ENCODE peak calls at places on chromosomes 5 and 9, in four cellular contexts. N, T, A and W are unnamed samples.

GRCh38 chr9:136204086-136204805 is 682 bp downstream of the LHX3 start:
- DNase-seq in T (no peak), N (no peak), A (no peak), W (no peak)

GRCh38 chr5:170603578-170604565 is 100.1 kb downstream of the KCNIP1 start:
- DNase-seq in N (peak; percentile 71), T (peak; percentile 18), A (peak; percentile 45), W (peak; percentile 51)

GRCh38 chr5:36741138-36741537 is 134.7 kb downstream of the SLC1A3 start:
- DNase-seq in A (no peak), N (no peak), T (no peak), W (no peak)

GRCh38 chr9:137025120-137025966 is 2.7 kb downstream of the ABCA2 start:
- DNase-seq in N (no peak), T (no peak), A (no peak), W (no peak)

GRCh38 chr9:22682536-22683392 is 236.1 kb downstream of the DMRTA1 start:
- DNase-seq in A (peak; percentile 54), N (no peak), T (peak; percentile 66), W (peak; percentile 69)

GRCh38 chr5:67528953-67529352 is 332.4 kb upstream of the CD180 start:
- DNase-seq in T (no peak), A (no peak), N (no peak), W (no peak)

GRCh38 chr9:82170871-82171270 is 182.3 kb downstream of the SPATA31D1 start:
- DNase-seq in A (no peak), T (no peak), N (no peak), W (peak; percentile 25)

GRCh38 chr9:68522954-68523353 is 17.7 kb downstream of the TMEM252 start:
- DNase-seq in N (no peak), A (no peak), T (no peak), W (no peak)

GRCh38 chr5:80204808-80205614 is 50.8 kb downstream of the SERINC5 start:
- DNase-seq in T (no peak), A (no peak), N (no peak), W (no peak)

GRCh38 chr5:78803386-78803785 is 154.8 kb upstream of the LHFPL2 start:
- DNase-seq in A (no peak), N (no peak), T (no peak), W (peak; percentile 48)

GRCh38 chr5:81067406-81067805 is 107.2 kb downstream of the RASGRF2 start:
- DNase-seq in A (no peak), T (no peak), N (no peak), W (no peak)

GRCh38 chr9:120846906-120847305 is 4.2 kb upstream of the PSMD5 start:
- DNase-seq in N (no peak), A (no peak), T (no peak), W (no peak)

GRCh38 chr5:149205625-149206523 is 64.6 kb downstream of the ABLIM3 start:
- DNase-seq in T (peak; percentile 78), N (no peak), A (peak; percentile 61), W (peak; percentile 35)

GRCh38 chr9:85200726-85201402 is 531.3 kb downstream of the NTRK2 start:
- DNase-seq in A (no peak), N (no peak), T (peak; percentile 76), W (peak; percentile 9)

GRCh38 chr5:172707285-172708182 is 63.5 kb downstream of the DUSP1 start:
- DNase-seq in N (no peak), T (peak; percentile 66), A (peak; percentile 69), W (peak; percentile 79)

GRCh38 chr5:80160242-80160641 is 95.6 kb downstream of the SERINC5 start:
- DNase-seq in A (no peak), T (no peak), N (no peak), W (no peak)

GRCh38 chr9:36632892-36633291 is 60.2 kb downstream of the MELK start:
- DNase-seq in A (peak; percentile 13), N (peak; percentile 23), T (peak; percentile 52), W (peak; percentile 38)

GRCh38 chr5:112636288-112636731 is 101.4 kb upstream of the APC start:
- DNase-seq in T (no peak), N (no peak), A (no peak), W (no peak)

GRCh38 chr9:127876764-127877562 is 512 bp downstream of the AK1 start:
- DNase-seq in A (peak; percentile 39), N (no peak), T (no peak), W (peak; percentile 31)

GRCh38 chr5:31757813-31758212 is 118.9 kb downstream of the PDZD2 start:
- DNase-seq in N (no peak), T (no peak), A (no peak), W (no peak)

GRCh38 chr5:160926428-160926827 is 74.4 kb upstream of the ATP10B start:
- DNase-seq in T (no peak), N (no peak), A (no peak), W (peak; percentile 7)

GRCh38 chr5:55363861-55364260 is 56.1 kb downstream of the MTREX start:
- DNase-seq in T (peak; percentile 42), A (peak; percentile 5), N (no peak), W (peak; percentile 8)

GRCh38 chr5:107646418-107646817 is 24.3 kb downstream of the EFNA5 start:
- DNase-seq in T (no peak), A (no peak), N (no peak), W (no peak)

GRCh38 chr9:19759066-19759465 is 29.8 kb downstream of the SLC24A2 start:
- DNase-seq in T (no peak), N (no peak), A (no peak), W (no peak)

GRCh38 chr5:143698534-143698933 is 113.4 kb upstream of the HMHB1 start:
- DNase-seq in T (no peak), A (no peak), N (no peak), W (no peak)

GRCh38 chr9:18692240-18692639 is 218.3 kb downstream of the ADAMTSL1 start:
- DNase-seq in N (no peak), T (no peak), A (no peak), W (no peak)

GRCh38 chr5:138829341-138829740 is 45.8 kb downstream of the LRRTM2 start:
- DNase-seq in N (no peak), A (no peak), T (no peak), W (no peak)

GRCh38 chr9:14294659-14295058 is 19.3 kb downstream of the NFIB start:
- DNase-seq in N (no peak), T (no peak), A (no peak), W (no peak)

GRCh38 chr9:118364266-118365075 is 660.3 kb downstream of the TLR4 start:
- DNase-seq in T (peak; percentile 4), A (no peak), N (no peak), W (no peak)

GRCh38 chr5:124661317-124662141 is 84.9 kb downstream of the ZNF608 start:
- DNase-seq in N (no peak), A (peak; percentile 50), T (peak; percentile 89), W (peak; percentile 56)

GRCh38 chr5:39211773-39212172 is 7.6 kb downstream of the FYB1 start:
- DNase-seq in T (no peak), N (no peak), A (no peak), W (no peak)

GRCh38 chr5:143245929-143246561 is 157.4 kb downstream of the NR3C1 start:
- DNase-seq in T (peak; percentile 95), A (peak; percentile 70), N (no peak), W (peak; percentile 83)

GRCh38 chr9:127980706-127981558 is at the start of gene EEIG1:
- DNase-seq in N (peak; percentile 99), T (peak; percentile 91), A (peak; percentile 98), W (peak; percentile 98)

GRCh38 chr9:84296146-84296843 is 44.3 kb downstream of the SLC28A3 start:
- DNase-seq in T (peak; percentile 70), N (peak; percentile 41), A (peak; percentile 51), W (peak; percentile 52)

GRCh38 chr9:18405240-18405639 is 68.7 kb upstream of the ADAMTSL1 start:
- DNase-seq in N (no peak), T (no peak), A (no peak), W (peak; percentile 65)

GRCh38 chr5:76733049-76733417 is 17.1 kb downstream of the F2R start:
- DNase-seq in A (no peak), N (no peak), T (no peak), W (no peak)

GRCh38 chr9:97747201-97747965 is 50.2 kb upstream of the XPA start:
- DNase-seq in T (no peak), N (no peak), A (no peak), W (peak; percentile 24)